ENCODE peak calls at places on chromosomes 11 and 22, in eight cellular contexts. L is HepG2, D is HCT116, Y is GM23338, R is upper lobe of left lung, F is Panc1, J is GM12878, G is K562. M is an unnamed sample.

GRCh38 chr11:112453601-112454577 is 193.2 kb upstream of the PLET1 start:
- ATAC-seq in J (peak), F (peak), R (no peak), Y (peak), L (peak), D (peak), G (peak), M (no peak)

GRCh38 chr11:61162092-61162935 is 1.1 kb upstream of the VPS37C start:
- ATAC-seq in L (peak), G (no peak), F (no peak), R (no peak), D (peak), Y (no peak), J (peak), M (no peak)

GRCh38 chr11:31995525-31996123 is 95.2 kb upstream of the RCN1 start:
- ATAC-seq in G (peak), L (peak), R (peak), F (peak), D (no peak), Y (no peak), J (peak), M (no peak)

GRCh38 chr22:23512738-23513137 is 67.4 kb downstream of the IGLL1 start:
- ATAC-seq in F (no peak), Y (no peak), L (no peak), D (no peak), R (no peak), J (no peak), G (no peak), M (no peak)

GRCh38 chr11:62654297-62654696 is 1.2 kb upstream of the INTS5 start:
- ATAC-seq in Y (no peak), G (no peak), J (no peak), D (no peak), F (no peak), R (no peak), L (no peak), M (no peak)

GRCh38 chr11:21814169-21814568 is 378.7 kb upstream of the ANO5 start:
- ATAC-seq in R (no peak), L (no peak), J (no peak), F (no peak), Y (no peak), D (no peak), G (no peak), M (no peak)

GRCh38 chr11:106012744-106013143 is 9.3 kb downstream of the MSANTD4 start:
- ATAC-seq in J (peak), G (peak), F (no peak), R (no peak), D (no peak), L (no peak), Y (no peak), M (no peak)

GRCh38 chr11:83219095-83219494 is 25.6 kb downstream of the ANKRD42 start:
- ATAC-seq in F (peak), G (peak), R (no peak), L (peak), J (peak), D (peak), Y (peak), M (no peak)

GRCh38 chr11:86816251-86816726 is 15.9 kb downstream of the PRSS23 start:
- ATAC-seq in J (no peak), L (no peak), D (no peak), F (no peak), Y (no peak), R (no peak), G (no peak), M (no peak)

GRCh38 chr11:86588566-86589090 is 83.8 kb downstream of the ME3 start:
- ATAC-seq in D (no peak), F (no peak), G (no peak), Y (peak), R (peak), L (no peak), J (no peak), M (no peak)

GRCh38 chr22:49933236-49933921 is 14.9 kb downstream of the CRELD2 start:
- ATAC-seq in J (no peak), D (no peak), R (no peak), Y (no peak), F (no peak), G (no peak), L (peak), M (peak)

GRCh38 chr22:47067911-47068654 is 305.6 kb downstream of the TBC1D22A start:
- ATAC-seq in G (no peak), J (no peak), D (no peak), L (no peak), Y (no peak), F (no peak), R (no peak), M (no peak)

GRCh38 chr11:73753938-73754337 is 6.9 kb downstream of the RAB6A start:
- ATAC-seq in R (no peak), J (no peak), F (no peak), G (no peak), D (no peak), Y (no peak), L (peak), M (no peak)

GRCh38 chr11:20015529-20016427 is 144.5 kb downstream of the DBX1 start:
- ATAC-seq in F (no peak), D (no peak), Y (no peak), R (no peak), G (no peak), J (no peak), L (no peak), M (no peak)

GRCh38 chr11:9076661-9077060 is 14.7 kb downstream of the SCUBE2 start:
- ATAC-seq in F (no peak), G (no peak), J (no peak), R (no peak), Y (no peak), L (no peak), D (no peak), M (no peak)

GRCh38 chr11:99423435-99423983 is 402.8 kb downstream of the CNTN5 start:
- ATAC-seq in L (no peak), G (no peak), F (no peak), D (no peak), J (no peak), R (no peak), Y (peak), M (no peak)

GRCh38 chr11:79514269-79514668 is 73.4 kb upstream of the TENM4 start:
- ATAC-seq in L (no peak), J (no peak), R (no peak), G (no peak), F (no peak), D (no peak), Y (no peak), M (no peak)

GRCh38 chr11:11584446-11584810 is 37.4 kb downstream of the GALNT18 start:
- ATAC-seq in Y (no peak), D (peak), F (peak), J (no peak), G (no peak), L (no peak), R (peak), M (no peak)

GRCh38 chr11:95222817-95223216 is 8.2 kb downstream of the SESN3 start:
- ATAC-seq in D (no peak), Y (no peak), J (peak), F (no peak), R (no peak), L (no peak), G (peak), M (no peak)

GRCh38 chr11:3815882-3816281 is 7.5 kb downstream of the PGAP2 start:
- ATAC-seq in R (no peak), G (no peak), L (no peak), J (no peak), F (no peak), Y (no peak), D (no peak), M (no peak)

GRCh38 chr11:86740628-86741488 is 59.5 kb upstream of the PRSS23 start:
- ATAC-seq in J (no peak), Y (peak), L (peak), R (peak), G (peak), D (peak), F (peak), M (peak)

GRCh38 chr11:11451501-11452005 is 98.5 kb upstream of the CSNK2A3 start:
- ATAC-seq in F (no peak), Y (no peak), G (no peak), J (peak), R (no peak), L (peak), D (peak), M (no peak)

GRCh38 chr11:80532633-80533232 is 1091.9 kb upstream of the TENM4 start:
- ATAC-seq in D (no peak), R (peak), J (no peak), Y (no peak), F (no peak), G (no peak), L (no peak), M (no peak)

GRCh38 chr11:10973416-10973815 is 115.6 kb upstream of the ZBED5 start:
- ATAC-seq in D (no peak), L (no peak), Y (no peak), R (no peak), J (no peak), F (no peak), G (no peak), M (no peak)

GRCh38 chr11:117197006-117197405 is 2.2 kb upstream of the TAGLN start:
- ATAC-seq in J (no peak), R (no peak), D (no peak), Y (no peak), G (no peak), F (no peak), L (no peak), M (no peak)

GRCh38 chr11:117197516-117198456 is 1.4 kb upstream of the TAGLN start:
- ATAC-seq in J (peak), G (peak), D (peak), F (no peak), Y (peak), L (peak), R (no peak), M (peak)

GRCh38 chr11:117194267-117194666 is 4.9 kb upstream of the TAGLN start:
- ATAC-seq in Y (no peak), D (no peak), R (no peak), G (no peak), J (no peak), F (no peak), L (no peak), M (no peak)

GRCh38 chr11:117195208-117195607 is 4.0 kb upstream of the TAGLN start:
- ATAC-seq in D (no peak), J (no peak), F (no peak), R (no peak), Y (no peak), G (no peak), L (no peak), M (no peak)

GRCh38 chr11:117195761-117196160 is 3.4 kb upstream of the TAGLN start:
- ATAC-seq in F (no peak), R (no peak), J (no peak), L (no peak), Y (no peak), G (no peak), D (no peak), M (no peak)
- TF ChIP-seq POLR2AphosphoS5 in F (no peak), R (no peak), J (no peak), L (no peak), Y (no peak), G (no peak), D (no peak), M (no peak)

GRCh38 chr11:14065692-14066091 is 103.2 kb downstream of the SPON1 start:
- ATAC-seq in G (no peak), D (no peak), R (peak), L (no peak), Y (no peak), F (no peak), J (no peak), M (no peak)
- H3K4me3 ChIP-seq in G (no peak), D (no peak), R (no peak), L (no peak), Y (no peak), F (no peak), J (no peak), M (no peak)

GRCh38 chr11:27673979-27674663 is 26.1 kb downstream of the BDNF start:
- ATAC-seq in Y (no peak), F (no peak), D (no peak), L (no peak), G (no peak), R (no peak), J (no peak), M (no peak)
- TF ChIP-seq POLR2AphosphoS5 in Y (no peak), F (no peak), D (no peak), L (no peak), G (no peak), R (no peak), J (no peak), M (no peak)

DNA sequence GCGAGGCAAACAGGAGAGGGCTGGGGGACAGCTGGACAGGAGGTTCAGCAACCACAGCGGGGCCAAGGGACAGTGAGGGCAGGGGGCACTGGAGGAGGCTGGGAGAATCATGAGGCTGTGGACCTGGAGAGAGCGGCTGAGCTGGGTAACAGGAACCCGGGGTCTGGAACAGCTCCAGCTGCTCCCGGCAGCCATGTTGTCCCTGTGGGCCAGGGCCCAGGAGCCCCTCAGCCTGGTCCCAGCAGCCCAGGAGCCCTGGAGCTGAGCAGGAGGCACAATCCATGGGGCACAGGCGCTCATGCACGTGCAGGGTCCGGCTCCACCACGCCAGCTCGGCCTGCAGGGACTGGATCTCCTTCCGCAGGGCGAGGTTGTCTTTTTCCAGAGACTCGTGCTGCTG is 7.4 kb downstream of the BATF2 start:
- ATAC-seq in R (peak), J (no peak), D (no peak), L (peak), G (no peak), F (no peak), Y (peak), M (no peak)
- H3K4me3 ChIP-seq in R (peak), J (no peak), D (no peak), L (no peak), G (peak), F (no peak), Y (no peak), M (peak)

GRCh38 chr22:31102441-31103081 is 4.8 kb downstream of the SELENOM start:
- ATAC-seq in J (no peak), L (peak), R (peak), D (no peak), F (no peak), G (no peak), Y (no peak), M (peak)
- TF ChIP-seq POLR2AphosphoS5 in J (no peak), L (no peak), R (peak), D (no peak), F (no peak), G (no peak), Y (no peak), M (peak)

GRCh38 chr11:121282886-121283502 is 9.6 kb upstream of the SC5D start:
- ATAC-seq in R (no peak), Y (no peak), F (no peak), D (no peak), G (no peak), J (peak), L (no peak), M (no peak)
- H3K4me3 ChIP-seq in R (no peak), Y (no peak), F (no peak), D (no peak), G (no peak), J (no peak), L (no peak), M (no peak)

GRCh38 chr11:114156131-114156581 is 96.6 kb downstream of the ZBTB16 start:
- ATAC-seq in F (no peak), L (no peak), D (no peak), Y (no peak), R (no peak), J (no peak), G (no peak), M (no peak)
- TF ChIP-seq POLR2AphosphoS5 in F (no peak), L (no peak), D (no peak), Y (no peak), R (no peak), J (no peak), G (no peak), M (no peak)